ENCODE peak calls at places on chromosome 7, in ten cellular contexts. P, G, R, D, X, J, E, N, W and S are unnamed samples.
A peak's percentile ranks its signal among the peaks of the same experiment; 100 is the strongest.

GRCh38 chr7:6516387-6516983 is 34.8 kb downstream of the GRID2IP start:
- DNase-seq in J (peak; percentile 79), X (peak; percentile 91), E (peak; percentile 81), P (peak; percentile 91), N (peak; percentile 87), R (peak; percentile 84), D (peak; percentile 80), W (peak; percentile 57), G (peak; percentile 79), S (peak; percentile 82)

GRCh38 chr7:96837583-96837982 is 127.9 kb upstream of the SEM1 start:
- DNase-seq in P (no peak), X (no peak), J (no peak), G (no peak), R (no peak), W (no peak), N (no peak), D (no peak), E (no peak), S (no peak)

GRCh38 chr7:98562336-98563182 is 54.5 kb upstream of the NPTX2 start:
- DNase-seq in X (no peak), P (peak; percentile 18), D (no peak), N (no peak), J (no peak), G (no peak), W (peak; percentile 8), R (no peak), E (no peak), S (peak; percentile 60)

GRCh38 chr7:130901209-130901783 is 167.3 kb upstream of the KLF14 start:
- DNase-seq in J (no peak), N (peak; percentile 75), D (peak; percentile 91), P (peak; percentile 71), X (no peak), W (peak; percentile 99), G (peak; percentile 87), E (peak; percentile 62), R (peak; percentile 61), S (peak; percentile 75)

GRCh38 chr7:79453558-79454324 is at the start of gene MAGI2:
- DNase-seq in R (peak; percentile 86), X (peak; percentile 89), D (peak; percentile 77), N (peak; percentile 89), P (peak; percentile 68), W (peak; percentile 70), G (peak; percentile 84), E (peak; percentile 92), J (no peak), S (peak; percentile 77)

GRCh38 chr7:106178593-106179134 is 66.6 kb upstream of the SYPL1 start:
- DNase-seq in G (no peak), N (no peak), E (no peak), R (no peak), W (peak; percentile 36), X (no peak), D (no peak), P (no peak), J (no peak), S (no peak)

GRCh38 chr7:64559206-64559605 is 3.7 kb downstream of the ZNF680 start:
- DNase-seq in G (no peak), W (peak; percentile 46), P (no peak), N (no peak), X (no peak), D (no peak), R (no peak), J (no peak), E (peak; percentile 48), S (no peak)

GRCh38 chr7:157384301-157384700 is 47.5 kb downstream of the DNAJB6 start:
- DNase-seq in D (no peak), R (no peak), P (peak; percentile 36), E (no peak), N (no peak), G (no peak), J (no peak), W (peak; percentile 23), X (no peak), S (peak; percentile 60)

GRCh38 chr7:157299613-157300405 is 37.0 kb upstream of the DNAJB6 start:
- DNase-seq in X (peak; percentile 81), P (no peak), R (no peak), E (no peak), N (no peak), J (no peak), D (no peak), G (no peak), W (no peak), S (no peak)

GRCh38 chr7:110065112-110065511 is 1025.8 kb upstream of the LRRN3 start:
- DNase-seq in N (no peak), G (no peak), X (no peak), D (no peak), J (no peak), E (no peak), R (no peak), P (no peak), W (no peak), S (no peak)

GRCh38 chr7:1823376-1824150 is 153.5 kb downstream of the ELFN1 start:
- DNase-seq in N (no peak), E (no peak), P (no peak), W (no peak), D (no peak), J (no peak), R (no peak), X (peak; percentile 62), G (no peak), S (no peak)

GRCh38 chr7:131919920-131920709 is 363.7 kb upstream of the PODXL start:
- DNase-seq in D (no peak), W (no peak), E (no peak), G (no peak), P (no peak), J (no peak), X (no peak), R (no peak), N (no peak), S (no peak)
- H3K4me1 ChIP-seq in D (no peaks in the 10 kb centered on the region), W (peaks cover 9% of the 10 kb centered on the region), E (no peaks in the 10 kb centered on the region), G (no peaks in the 10 kb centered on the region), P (no peaks in the 10 kb centered on the region), J (no peaks in the 10 kb centered on the region), X (no peaks in the 10 kb centered on the region), R (no peaks in the 10 kb centered on the region), N (no peaks in the 10 kb centered on the region), S (no peaks in the 10 kb centered on the region)

GRCh38 chr7:71746004-71746403 is 614.1 kb downstream of the GALNT17 start:
- DNase-seq in E (no peak), X (no peak), N (no peak), R (no peak), J (no peak), G (no peak), D (peak; percentile 13), P (no peak), W (no peak), S (no peak)
- H3K27ac ChIP-seq in E (no peak overlapping the region), X (no peak overlapping the region), N (no peak overlapping the region), R (no peak overlapping the region), J (no peak overlapping the region), G (no peak overlapping the region), D (no peak overlapping the region), P (no peak overlapping the region), W (no peak overlapping the region), S (no peak overlapping the region)

GRCh38 chr7:4706384-4707032 is 24.4 kb downstream of the FOXK1 start:
- DNase-seq in J (no peak), R (no peak), G (no peak), E (no peak), D (no peak), P (no peak), N (no peak), X (no peak), W (peak; percentile 78), S (no peak)
- H3K4me3 ChIP-seq in J (no peak overlapping the region), R (no peak overlapping the region), G (no peak overlapping the region), E (no peak overlapping the region), D (no peak overlapping the region), P (no peak overlapping the region), N (peak overlapping the region; percentile 18), X (no peak overlapping the region), W (peak overlapping the region; percentile 20), S (no peak overlapping the region)

DNA sequence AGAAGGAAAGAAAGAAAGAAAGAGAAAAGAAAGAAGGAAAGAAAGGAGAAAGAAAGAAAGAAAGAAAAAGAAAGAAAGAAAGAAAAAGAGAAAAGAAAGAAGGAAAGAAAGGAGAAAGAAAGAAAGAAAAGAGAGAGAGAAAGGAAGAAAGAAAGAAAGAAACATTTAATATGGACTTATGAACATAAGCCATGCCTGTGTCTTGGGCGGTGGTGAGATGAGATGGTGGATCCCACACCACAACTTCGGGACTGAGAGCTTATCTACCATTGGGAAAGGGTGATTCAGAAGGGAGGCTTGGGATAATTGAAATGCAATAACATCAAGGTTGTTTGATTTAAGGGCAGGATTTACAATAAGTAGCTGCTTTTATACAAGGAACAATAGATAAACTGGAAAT is 843.9 kb upstream of the AUTS2 start:
- DNase-seq in R (no peak), J (no peak), W (no peak), P (no peak), N (no peak), E (no peak), X (no peak), G (no peak), D (no peak), S (no peak)
- H3K4me1 ChIP-seq in R (peaks cover 7% of the 10 kb centered on the region), J (no peaks in the 10 kb centered on the region), W (no peaks in the 10 kb centered on the region), P (no peaks in the 10 kb centered on the region), N (no peaks in the 10 kb centered on the region), E (no peaks in the 10 kb centered on the region), X (no peaks in the 10 kb centered on the region), G (no peaks in the 10 kb centered on the region), D (no peaks in the 10 kb centered on the region), S (no peaks in the 10 kb centered on the region)

GRCh38 chr7:4880218-4880617 is 3.3 kb downstream of the RADIL start:
- DNase-seq in W (no peak), D (peak; percentile 63), E (no peak), P (no peak), N (no peak), J (no peak), G (no peak), R (no peak), X (no peak), S (no peak)

GRCh38 chr7:4883352-4884144 is at the start of gene RADIL:
- DNase-seq in D (peak; percentile 95), W (peak; percentile 39), G (peak; percentile 97), J (peak; percentile 37), X (peak; percentile 85), E (peak; percentile 95), R (peak; percentile 94), P (peak; percentile 87), N (peak; percentile 94), S (peak; percentile 62)

GRCh38 chr7:4879401-4880081 is 4.0 kb downstream of the RADIL start:
- DNase-seq in J (no peak), X (no peak), N (no peak), G (no peak), D (no peak), E (no peak), P (no peak), W (no peak), R (no peak), S (no peak)

GRCh38 chr7:4882742-4883351 is 669 bp downstream of the RADIL start:
- DNase-seq in X (no peak), J (no peak), D (no peak), E (no peak), N (no peak), P (no peak), R (no peak), G (no peak), W (no peak), S (peak; percentile 11)

GRCh38 chr7:4882169-4882741 is 1.3 kb downstream of the RADIL start:
- DNase-seq in W (peak; percentile 41), J (no peak), E (peak; percentile 69), N (peak; percentile 79), D (peak; percentile 49), X (no peak), R (peak; percentile 82), P (peak; percentile 59), G (peak; percentile 79), S (no peak)
- H3K27ac ChIP-seq in W (no peak overlapping the region), J (no peak overlapping the region), E (no peak overlapping the region), N (peak overlapping the region; percentile 81), D (peak overlapping the region; percentile 70), X (no peak overlapping the region), R (peak overlapping the region; percentile 79), P (peak overlapping the region; percentile 76), G (peak overlapping the region; percentile 87), S (no peak overlapping the region)